ENCODE peak calls at places on chromosome 1, in four cellular contexts. T is effector memory CD4-positive, alpha-beta T cell; R is PC-3; C is colonic mucosa. P is an unnamed sample. For H3K9me3, the result is how much of the 10 kb centered on the place peaks cover.

GRCh38 chr1:23763040-23763577 is 15.1 kb upstream of the PITHD1 start:
- DNase-seq in R (no peak), T (no peak), C (no peak), P (no peak)

GRCh38 chr1:181483561-181484291 is 409 bp downstream of the CACNA1E start:
- DNase-seq in C (no peak), T (no peak), R (no peak), P (no peak)

GRCh38 chr1:73998348-73998959 is 199.5 kb downstream of the LRRIQ3 start:
- DNase-seq in R (peak), C (no peak), T (no peak), P (no peak)

GRCh38 chr1:94705755-94706154 is 114.4 kb upstream of the SLC44A3 start:
- DNase-seq in R (no peak), C (no peak), T (no peak), P (no peak)

GRCh38 chr1:112575154-112575804 is 43.7 kb downstream of the ST7L start:
- DNase-seq in T (no peak), R (peak), C (no peak), P (no peak)

GRCh38 chr1:75265792-75266191 is 131.6 kb downstream of the LHX8 start:
- DNase-seq in C (no peak), T (no peak), R (peak), P (no peak)

GRCh38 chr1:95116666-95117206 is 419 bp upstream of the TLCD4 start:
- DNase-seq in C (peak), R (peak), T (peak), P (peak)

GRCh38 chr1:91801496-91802115 is 84.3 kb downstream of the TGFBR3 start:
- DNase-seq in T (no peak), R (no peak), C (no peak), P (no peak)

GRCh38 chr1:87806377-87807094 is 477.9 kb downstream of the LMO4 start:
- DNase-seq in T (no peak), R (no peak), C (no peak), P (no peak)

GRCh38 chr1:182193908-182194550 is 132.5 kb upstream of the ZNF648 start:
- DNase-seq in C (no peak), T (no peak), R (no peak), P (no peak)

GRCh38 chr1:208595745-208596144 is 351.6 kb upstream of the PLXNA2 start:
- DNase-seq in T (no peak), C (no peak), R (peak), P (no peak)

GRCh38 chr1:62433861-62434611 is 2.8 kb upstream of the USP1 start:
- DNase-seq in R (peak), C (no peak), T (no peak), P (no peak)

GRCh38 chr1:69638673-69639072 is 71.0 kb downstream of the LRRC7 start:
- DNase-seq in R (no peak), T (no peak), C (no peak), P (no peak)

GRCh38 chr1:32181563-32181962 is 2.1 kb downstream of the TXLNA start:
- DNase-seq in R (no peak), C (no peak), T (no peak), P (no peak)
- H3K4me3 ChIP-seq in R (peak), C (no peak), T (no peak), P (peak)

DNA sequence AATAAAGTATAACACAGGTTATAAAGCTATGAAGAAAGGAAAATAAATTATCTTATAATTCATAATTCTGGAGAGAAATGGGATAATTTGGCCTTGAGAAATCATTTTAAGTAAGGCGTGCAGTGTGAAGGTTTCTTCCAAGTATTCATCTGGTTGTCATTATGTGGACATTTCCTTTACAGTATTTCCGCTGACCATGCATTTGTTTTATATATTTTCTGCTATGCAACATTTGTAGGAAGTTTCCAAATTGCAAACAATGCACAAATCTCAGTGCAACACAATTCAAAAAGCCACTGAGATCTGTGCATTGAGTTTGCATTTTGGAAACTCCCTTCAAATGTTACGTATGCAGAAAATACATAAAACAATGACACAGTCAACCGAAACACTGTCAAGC is 17.8 kb downstream of the ZNF670 start:
- DNase-seq in C (no peak), R (no peak), T (no peak), P (no peak)
- H3K9me3 ChIP-seq in C (under half), R (half or more), T (under half), P (under half)

DNA sequence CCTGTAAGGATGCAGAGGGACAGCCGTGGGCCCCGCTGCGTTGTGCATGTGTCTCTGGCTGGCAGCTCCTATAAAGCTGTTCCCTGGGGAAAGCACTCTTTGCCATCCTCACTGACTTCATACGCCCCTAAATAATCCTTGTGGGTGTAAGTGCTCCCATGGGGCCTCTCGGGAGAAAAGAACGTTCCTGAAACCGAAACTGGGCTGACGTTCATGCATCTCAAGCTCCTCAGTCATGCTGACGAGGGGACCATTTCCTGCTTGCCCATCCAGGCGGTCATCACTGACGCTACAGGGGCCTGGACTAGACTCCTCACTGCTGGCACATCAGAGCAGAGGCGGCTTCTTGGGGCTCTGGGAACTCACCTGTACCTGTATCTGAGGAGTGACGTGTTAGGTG is 73.1 kb upstream of the USP24 start:
- DNase-seq in R (no peak), C (no peak), T (no peak), P (no peak)
- H3K4me3 ChIP-seq in R (no peak), C (no peak), T (no peak), P (no peak)

DNA sequence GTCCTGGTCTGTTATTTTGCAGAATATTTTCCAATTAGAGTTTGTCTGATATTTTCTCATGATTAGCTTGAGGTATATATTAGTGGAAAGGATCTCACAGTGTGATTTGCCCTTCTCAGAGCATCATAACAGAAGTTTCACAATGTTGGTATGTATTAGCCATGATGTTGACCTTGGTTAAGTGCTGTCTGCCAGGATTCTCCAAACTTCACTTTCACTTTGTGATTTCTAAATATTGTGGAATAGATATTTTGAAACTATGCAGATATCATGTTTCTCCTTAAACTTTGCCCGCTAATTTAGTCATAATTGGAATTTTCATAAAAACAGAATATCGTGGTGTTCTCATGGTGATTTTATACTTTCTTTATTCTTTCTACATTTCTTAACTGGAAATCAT is 98.0 kb upstream of the DEPDC1 start:
- DNase-seq in T (no peak), R (no peak), C (no peak), P (no peak)
- H3K9me3 ChIP-seq in T (under half), R (under half), C (under half), P (under half)

GRCh38 chr1:213980906-213981305 is 6.9 kb upstream of the PROX1 start:
- DNase-seq in T (no peak), R (no peak), C (no peak), P (no peak)

GRCh38 chr1:213984387-213985180 is 3.2 kb upstream of the PROX1 start:
- DNase-seq in C (no peak), T (no peak), R (no peak), P (no peak)

GRCh38 chr1:213983589-213984386 is 4.0 kb upstream of the PROX1 start:
- DNase-seq in T (no peak), C (no peak), R (no peak), P (no peak)

GRCh38 chr1:213982515-213982813 is 5.3 kb upstream of the PROX1 start:
- DNase-seq in T (no peak), R (no peak), C (no peak), P (no peak)

DNA sequence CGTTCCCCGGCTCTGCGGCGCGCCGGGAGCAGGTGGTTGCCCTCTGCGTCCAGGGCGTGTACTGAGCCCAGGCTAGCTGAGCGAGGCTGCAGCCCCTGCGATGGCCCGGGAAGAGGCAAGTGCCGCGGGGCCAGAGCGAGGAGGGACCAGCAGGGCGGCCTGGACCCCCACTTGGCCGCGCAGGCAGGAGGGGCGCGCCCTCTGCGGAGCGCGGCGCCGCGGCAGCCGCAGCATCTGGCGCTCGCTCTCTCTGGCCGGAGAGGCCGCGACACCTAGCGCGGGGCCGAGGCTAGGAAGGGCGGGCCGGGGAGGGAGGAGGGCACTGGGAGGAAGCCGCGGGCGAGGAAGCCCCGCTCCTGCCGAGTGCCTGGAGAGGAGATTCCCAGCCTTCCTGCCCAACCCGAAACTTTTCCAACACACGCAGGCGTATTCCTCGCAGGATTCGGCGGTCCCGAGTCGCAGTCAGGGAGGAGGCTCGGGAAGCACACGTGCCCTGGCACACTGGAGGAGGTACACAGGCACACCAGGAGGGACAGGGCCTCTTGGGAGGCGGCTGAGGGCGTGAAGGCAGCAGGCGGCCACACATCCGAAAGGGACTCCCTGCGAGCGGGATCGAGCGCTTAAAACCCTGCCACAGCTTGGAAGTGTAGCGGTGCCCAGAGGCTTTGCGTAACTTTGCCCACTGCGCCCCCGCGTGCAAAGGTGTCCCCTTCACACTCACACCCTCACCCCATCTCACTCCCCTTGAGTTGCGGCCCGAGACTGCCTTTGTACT is 4.8 kb upstream of the PROX1 start:
- DNase-seq in T (no peak), R (no peak), C (no peak), P (peak)
- H3K4me3 ChIP-seq in T (no peak), R (no peak), C (peak), P (peak)

P was measured in pancreas.